ENCODE peak calls at places on chromosomes 5 and 9, in four cellular contexts. One of them, this sample, is unnamed.

GRCh38 chr5:157464518-157465171 is 4.6 kb downstream of the NIPAL4 start:
- DNase-seq in PC-3: peak; percentile 97
- DNase-seq in CD4-positive, alpha-beta memory T cell: no peak
- DNase-seq in LNCaP clone FGC: no peak
- DNase-seq in this sample: no peak

GRCh38 chr5:83244516-83244915 is 167.2 kb downstream of the XRCC4 start:
- DNase-seq in PC-3: no peak
- DNase-seq in CD4-positive, alpha-beta memory T cell: no peak
- DNase-seq in LNCaP clone FGC: no peak
- DNase-seq in this sample: no peak

GRCh38 chr9:128937310-128938165 is 9.9 kb downstream of the DOLK start:
- DNase-seq in PC-3: no peak
- DNase-seq in CD4-positive, alpha-beta memory T cell: no peak
- DNase-seq in LNCaP clone FGC: no peak
- DNase-seq in this sample: no peak

GRCh38 chr5:181246276-181247050 is 2.8 kb upstream of the RACK1 start:
- DNase-seq in PC-3: peak; percentile 87
- DNase-seq in CD4-positive, alpha-beta memory T cell: peak; percentile 52
- DNase-seq in LNCaP clone FGC: no peak
- DNase-seq in this sample: peak; percentile 84

GRCh38 chr9:119026120-119026519 is 343.1 kb downstream of the BRINP1 start:
- DNase-seq in PC-3: no peak
- DNase-seq in CD4-positive, alpha-beta memory T cell: no peak
- DNase-seq in LNCaP clone FGC: no peak
- DNase-seq in this sample: no peak

GRCh38 chr5:64164166-64164565 is 1.5 kb upstream of the RNF180 start:
- DNase-seq in PC-3: peak; percentile 46
- DNase-seq in CD4-positive, alpha-beta memory T cell: no peak
- DNase-seq in LNCaP clone FGC: no peak
- DNase-seq in this sample: no peak

GRCh38 chr5:173855162-173855994 is 32.8 kb upstream of the CPEB4 start:
- DNase-seq in PC-3: peak; percentile 18
- DNase-seq in CD4-positive, alpha-beta memory T cell: no peak
- DNase-seq in LNCaP clone FGC: no peak
- DNase-seq in this sample: no peak

GRCh38 chr5:134091626-134092121 is 22.8 kb upstream of the TCF7 start:
- DNase-seq in PC-3: no peak
- DNase-seq in CD4-positive, alpha-beta memory T cell: no peak
- DNase-seq in LNCaP clone FGC: no peak
- DNase-seq in this sample: no peak

GRCh38 chr9:114652776-114653555 is 4.6 kb downstream of the TEX53 start:
- DNase-seq in PC-3: peak; percentile 2
- DNase-seq in CD4-positive, alpha-beta memory T cell: no peak
- DNase-seq in LNCaP clone FGC: no peak
- DNase-seq in this sample: no peak

GRCh38 chr5:99771296-99771695 is 763.9 kb upstream of the FAM174A start:
- DNase-seq in PC-3: peak; percentile 20
- DNase-seq in CD4-positive, alpha-beta memory T cell: no peak
- DNase-seq in LNCaP clone FGC: no peak
- DNase-seq in this sample: no peak

GRCh38 chr5:180608572-180609310 is 17.4 kb upstream of the SCGB3A1 start:
- DNase-seq in PC-3: no peak
- DNase-seq in CD4-positive, alpha-beta memory T cell: no peak
- DNase-seq in LNCaP clone FGC: no peak
- DNase-seq in this sample: no peak

GRCh38 chr9:37529111-37529510 is 43.4 kb downstream of the POLR1E start:
- DNase-seq in PC-3: no peak
- DNase-seq in CD4-positive, alpha-beta memory T cell: peak; percentile 87
- DNase-seq in LNCaP clone FGC: no peak
- DNase-seq in this sample: no peak

GRCh38 chr5:149679876-149680809 is 50.0 kb upstream of the PPARGC1B start:
- DNase-seq in PC-3: no peak
- DNase-seq in CD4-positive, alpha-beta memory T cell: no peak
- DNase-seq in LNCaP clone FGC: no peak
- DNase-seq in this sample: no peak

GRCh38 chr5:33788922-33789321 is 102.9 kb downstream of the ADAMTS12 start:
- DNase-seq in PC-3: peak; percentile 92
- DNase-seq in CD4-positive, alpha-beta memory T cell: no peak
- DNase-seq in LNCaP clone FGC: no peak
- DNase-seq in this sample: no peak

GRCh38 chr9:96418920-96419690 is 935 bp upstream of the ZNF367 start:
- DNase-seq in PC-3: peak; percentile 67
- DNase-seq in CD4-positive, alpha-beta memory T cell: peak; percentile 56
- DNase-seq in LNCaP clone FGC: no peak
- DNase-seq in this sample: peak; percentile 85

GRCh38 chr5:13692172-13692571 is 252.3 kb downstream of the DNAH5 start:
- DNase-seq in PC-3: no peak
- DNase-seq in CD4-positive, alpha-beta memory T cell: no peak
- DNase-seq in LNCaP clone FGC: no peak
- DNase-seq in this sample: no peak

GRCh38 chr9:36398745-36399144 is 1.3 kb downstream of the RNF38 start:
- DNase-seq in PC-3: no peak
- DNase-seq in CD4-positive, alpha-beta memory T cell: no peak
- DNase-seq in LNCaP clone FGC: no peak
- DNase-seq in this sample: no peak

GRCh38 chr9:89505795-89506385 is 8.0 kb upstream of the SEMA4D start:
- DNase-seq in PC-3: no peak
- DNase-seq in CD4-positive, alpha-beta memory T cell: no peak
- DNase-seq in LNCaP clone FGC: no peak
- DNase-seq in this sample: peak; percentile 27

GRCh38 chr5:65163698-65164097 is 318.0 kb downstream of the ADAMTS6 start:
- DNase-seq in PC-3: peak; percentile 60
- DNase-seq in CD4-positive, alpha-beta memory T cell: no peak
- DNase-seq in LNCaP clone FGC: no peak
- DNase-seq in this sample: no peak

GRCh38 chr9:94870793-94871558 is 144.5 kb downstream of the AOPEP start:
- DNase-seq in PC-3: peak; percentile 68
- DNase-seq in CD4-positive, alpha-beta memory T cell: peak; percentile 90
- DNase-seq in LNCaP clone FGC: no peak
- DNase-seq in this sample: no peak

GRCh38 chr9:71607571-71607970 is 160.7 kb downstream of the CEMIP2 start:
- DNase-seq in PC-3: no peak
- DNase-seq in CD4-positive, alpha-beta memory T cell: no peak
- DNase-seq in LNCaP clone FGC: no peak
- DNase-seq in this sample: no peak

GRCh38 chr9:17775646-17776045 is 196.8 kb downstream of the SH3GL2 start:
- DNase-seq in PC-3: no peak
- DNase-seq in CD4-positive, alpha-beta memory T cell: no peak
- DNase-seq in LNCaP clone FGC: no peak
- DNase-seq in this sample: no peak

GRCh38 chr5:19235101-19235584 is 752.9 kb downstream of the CDH18 start:
- DNase-seq in PC-3: peak; percentile 30
- DNase-seq in CD4-positive, alpha-beta memory T cell: no peak
- DNase-seq in LNCaP clone FGC: no peak
- DNase-seq in this sample: no peak

GRCh38 chr5:126645132-126645531 is 44.4 kb downstream of the PHAX start:
- DNase-seq in PC-3: no peak
- DNase-seq in CD4-positive, alpha-beta memory T cell: no peak
- DNase-seq in LNCaP clone FGC: no peak
- DNase-seq in this sample: no peak

GRCh38 chr5:127838661-127839060 is 135.5 kb downstream of the CCDC192 start:
- DNase-seq in PC-3: peak; percentile 57
- DNase-seq in CD4-positive, alpha-beta memory T cell: no peak
- DNase-seq in LNCaP clone FGC: no peak
- DNase-seq in this sample: peak; percentile 40

GRCh38 chr5:83718195-83718825 is 2.3 kb downstream of the HAPLN1 start:
- DNase-seq in PC-3: peak; percentile 72
- DNase-seq in CD4-positive, alpha-beta memory T cell: peak; percentile 16
- DNase-seq in LNCaP clone FGC: peak; percentile 28
- DNase-seq in this sample: peak; percentile 82

GRCh38 chr9:117546894-117547293 is 132.0 kb upstream of the ASTN2 start:
- DNase-seq in PC-3: no peak
- DNase-seq in CD4-positive, alpha-beta memory T cell: peak; percentile 16
- DNase-seq in LNCaP clone FGC: no peak
- DNase-seq in this sample: no peak

GRCh38 chr9:71909887-71910601 is 949 bp downstream of the ABHD17B start:
- DNase-seq in PC-3: peak; percentile 16
- DNase-seq in CD4-positive, alpha-beta memory T cell: peak; percentile 13
- DNase-seq in LNCaP clone FGC: no peak
- DNase-seq in this sample: peak; percentile 86

GRCh38 chr9:101269596-101270324 is 115.0 kb downstream of the BAAT start:
- DNase-seq in PC-3: no peak
- DNase-seq in CD4-positive, alpha-beta memory T cell: no peak
- DNase-seq in LNCaP clone FGC: no peak
- DNase-seq in this sample: peak; percentile 11

GRCh38 chr9:126417007-126417406 is 90.4 kb downstream of the MVB12B start:
- DNase-seq in PC-3: no peak
- DNase-seq in CD4-positive, alpha-beta memory T cell: no peak
- DNase-seq in LNCaP clone FGC: no peak
- DNase-seq in this sample: no peak

GRCh38 chr5:44388504-44389409 is 463 bp downstream of the FGF10 start:
- DNase-seq in PC-3: no peak
- DNase-seq in CD4-positive, alpha-beta memory T cell: no peak
- DNase-seq in LNCaP clone FGC: no peak
- DNase-seq in this sample: peak; percentile 46

GRCh38 chr5:148486456-148486855 is 102.7 kb downstream of the FBXO38 start:
- DNase-seq in PC-3: no peak
- DNase-seq in CD4-positive, alpha-beta memory T cell: no peak
- DNase-seq in LNCaP clone FGC: no peak
- DNase-seq in this sample: no peak

GRCh38 chr5:148483750-148484149 is 100.0 kb downstream of the FBXO38 start:
- DNase-seq in PC-3: no peak
- DNase-seq in CD4-positive, alpha-beta memory T cell: no peak
- DNase-seq in LNCaP clone FGC: no peak
- DNase-seq in this sample: no peak

GRCh38 chr5:148482697-148483462 is 99.1 kb downstream of the FBXO38 start:
- DNase-seq in PC-3: peak; percentile 87
- DNase-seq in CD4-positive, alpha-beta memory T cell: peak; percentile 45
- DNase-seq in LNCaP clone FGC: no peak
- DNase-seq in this sample: peak; percentile 75

GRCh38 chr5:148484651-148485050 is 100.9 kb downstream of the FBXO38 start:
- DNase-seq in PC-3: no peak
- DNase-seq in CD4-positive, alpha-beta memory T cell: no peak
- DNase-seq in LNCaP clone FGC: no peak
- DNase-seq in this sample: no peak

DNA sequence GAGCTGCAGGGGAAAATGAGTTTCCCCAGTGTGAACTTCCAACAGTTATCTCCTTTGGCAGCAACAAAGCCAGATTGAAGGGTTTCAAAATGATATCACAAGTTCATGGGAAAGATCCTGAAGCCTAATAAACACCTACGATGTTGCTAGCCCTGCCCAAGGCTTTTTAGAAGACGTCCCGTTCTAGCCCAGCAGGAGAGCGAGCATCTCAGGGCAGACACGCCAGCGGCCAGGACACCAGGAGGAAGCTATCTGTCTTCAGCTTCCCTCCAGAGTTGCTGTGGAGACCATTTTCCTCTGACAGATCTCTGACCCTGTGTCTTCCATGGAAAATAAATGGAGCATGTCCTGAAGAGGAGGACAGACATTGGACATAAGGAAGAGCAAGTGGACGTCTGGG is 98.4 kb downstream of the FBXO38 start:
- DNase-seq in PC-3: no peak
- DNase-seq in CD4-positive, alpha-beta memory T cell: no peak
- DNase-seq in LNCaP clone FGC: no peak
- DNase-seq in this sample: no peak
- H3K4me3 ChIP-seq in PC-3: no peak overlapping the region
- H3K4me3 ChIP-seq in CD4-positive, alpha-beta memory T cell: no peak overlapping the region
- H3K4me3 ChIP-seq in LNCaP clone FGC: no peak overlapping the region
- H3K4me3 ChIP-seq in this sample: no peak overlapping the region

DNA sequence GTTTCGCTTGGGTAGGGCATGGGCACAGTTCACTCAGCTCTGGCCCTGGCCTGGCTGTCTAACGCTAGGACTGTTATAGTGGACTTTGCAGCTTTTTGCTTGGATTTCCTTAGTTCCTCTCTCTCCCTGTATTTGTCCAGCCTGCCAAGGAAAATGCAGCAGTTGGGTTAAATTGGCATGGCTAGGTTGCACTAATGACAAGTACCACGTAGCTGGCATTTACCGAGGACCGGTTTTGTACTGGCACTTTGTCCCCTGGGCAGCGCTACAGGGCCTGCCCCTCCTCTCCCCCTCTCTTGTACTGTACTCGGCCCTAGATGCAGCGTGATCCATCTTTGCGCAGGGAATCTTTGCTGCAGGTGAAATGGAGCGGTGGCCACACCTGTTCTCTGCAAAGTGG is 2.4 kb downstream of the WDR5 start:
- DNase-seq in PC-3: no peak
- DNase-seq in CD4-positive, alpha-beta memory T cell: no peak
- DNase-seq in LNCaP clone FGC: no peak
- DNase-seq in this sample: no peak
- H3K4me3 ChIP-seq in PC-3: peak overlapping the region; percentile 98
- H3K4me3 ChIP-seq in CD4-positive, alpha-beta memory T cell: no peak overlapping the region
- H3K4me3 ChIP-seq in LNCaP clone FGC: no peak overlapping the region
- H3K4me3 ChIP-seq in this sample: no peak overlapping the region

DNA sequence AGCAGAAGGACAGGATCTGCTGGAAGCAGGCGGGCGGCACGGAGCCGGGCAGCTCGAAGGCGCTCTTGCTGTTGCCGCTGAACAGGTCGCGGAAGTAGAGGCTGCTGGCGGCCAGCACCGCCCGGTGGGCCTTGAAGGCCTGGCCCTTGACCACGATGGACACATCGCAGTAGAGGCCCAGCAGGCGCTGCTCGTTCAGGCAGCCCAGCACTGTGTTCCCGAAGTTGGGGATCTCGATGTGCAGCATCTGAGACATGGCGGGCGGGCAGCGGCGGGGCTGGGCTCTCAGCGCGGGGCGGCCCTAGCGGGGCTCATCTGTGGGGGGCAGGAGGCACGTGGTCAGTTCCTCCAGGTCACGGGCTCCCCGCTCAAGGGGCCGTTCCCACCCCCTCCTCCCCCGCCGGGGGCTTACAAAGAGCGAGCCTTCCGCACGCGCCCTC is 44.8 kb downstream of the NACC2 start:
- DNase-seq in PC-3: no peak
- DNase-seq in CD4-positive, alpha-beta memory T cell: no peak
- DNase-seq in LNCaP clone FGC: no peak
- DNase-seq in this sample: peak; percentile 48
- H3K4me3 ChIP-seq in PC-3: peak overlapping the region; percentile 82
- H3K4me3 ChIP-seq in CD4-positive, alpha-beta memory T cell: no peak overlapping the region
- H3K4me3 ChIP-seq in LNCaP clone FGC: no peak overlapping the region
- H3K4me3 ChIP-seq in this sample: peak overlapping the region; percentile 90

DNA sequence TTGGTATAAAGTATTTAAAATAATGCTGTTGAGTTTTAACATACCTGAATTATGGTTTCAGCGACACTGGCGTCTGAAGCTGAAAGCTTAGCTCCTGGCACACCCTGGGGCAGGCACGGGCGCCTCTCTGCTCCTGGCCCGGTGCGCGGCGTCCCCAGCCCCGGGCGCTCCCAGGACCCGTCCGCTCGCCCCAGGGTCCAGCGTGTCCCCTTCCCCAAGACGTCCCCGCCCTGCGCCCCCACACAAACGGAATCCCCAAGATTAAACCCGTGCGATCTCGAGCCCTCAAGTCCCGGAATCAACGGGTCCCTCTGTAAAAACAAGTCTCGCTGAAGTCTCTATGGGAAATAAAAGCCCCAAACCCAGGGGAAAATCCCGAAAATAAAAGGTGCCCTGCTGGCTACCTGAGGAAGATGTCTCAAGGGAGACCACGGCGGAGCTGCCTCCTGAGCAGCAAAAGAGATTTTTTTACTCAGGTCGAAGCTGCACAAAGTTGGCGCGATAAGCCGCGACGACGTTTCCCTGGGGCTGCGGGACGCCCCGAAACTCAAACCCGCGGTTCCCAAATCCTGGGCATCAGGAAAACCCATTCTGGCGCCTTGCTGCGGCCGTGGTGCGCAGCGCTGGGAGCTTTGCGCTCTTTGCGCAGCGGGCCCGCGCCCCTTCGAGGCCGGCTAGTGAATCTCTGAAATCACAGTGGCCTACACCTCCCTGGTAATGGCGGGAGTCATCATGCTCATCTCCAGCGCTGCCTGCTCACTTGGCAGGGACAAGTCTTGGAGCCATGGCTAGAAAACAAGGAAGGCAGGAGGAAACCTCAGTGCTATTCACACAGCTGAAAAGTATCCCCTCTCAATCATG is 6.3 kb upstream of the IFNA8 start:
- DNase-seq in PC-3: no peak
- DNase-seq in CD4-positive, alpha-beta memory T cell: no peak
- DNase-seq in LNCaP clone FGC: no peak
- DNase-seq in this sample: peak; percentile 80
- H3K4me3 ChIP-seq in PC-3: no peak overlapping the region
- H3K4me3 ChIP-seq in CD4-positive, alpha-beta memory T cell: no peak overlapping the region
- H3K4me3 ChIP-seq in LNCaP clone FGC: no peak overlapping the region
- H3K4me3 ChIP-seq in this sample: peak overlapping the region; percentile 53